ENCODE peak calls at places on chromosomes 5 and 9, in four cellular contexts. C is GM20000, D is GM13976, K is stomach. S is an unnamed sample.

GRCh38 chr5:148384389-148384756 is 615 bp downstream of the FBXO38 start:
- DNase-seq in K (no peak), C (peak), D (no peak), S (peak)

GRCh38 chr5:126970517-126971017 is 59.8 kb downstream of the MARCHF3 start:
- DNase-seq in K (no peak), D (no peak), C (no peak), S (no peak)

GRCh38 chr9:4662108-4662988 is at the start of gene PLPP6:
- DNase-seq in D (peak), K (peak), C (peak), S (peak)

GRCh38 chr5:2587189-2588031 is 164.1 kb downstream of the IRX2 start:
- DNase-seq in K (no peak), C (no peak), D (no peak), S (no peak)

GRCh38 chr9:16133556-16134227 is 580.8 kb downstream of the CCDC171 start:
- DNase-seq in C (peak), K (no peak), D (peak), S (peak)

GRCh38 chr9:35835216-35835604 is 6.2 kb downstream of the TMEM8B start:
- DNase-seq in D (no peak), K (peak), C (no peak), S (no peak)

GRCh38 chr5:14869286-14870164 is 2.1 kb downstream of the ANKH start:
- DNase-seq in C (no peak), D (no peak), K (no peak), S (peak)

GRCh38 chr5:172144291-172144815 is 43.7 kb downstream of the STK10 start:
- DNase-seq in C (peak), D (peak), K (no peak), S (no peak)

GRCh38 chr5:57476743-57477142 is 5.9 kb downstream of the ACTBL2 start:
- DNase-seq in D (no peak), C (no peak), K (no peak), S (no peak)

GRCh38 chr5:1874348-1874747 is 8.4 kb downstream of the IRX4 start:
- DNase-seq in K (no peak), C (no peak), D (no peak), S (no peak)

GRCh38 chr5:59126665-59127354 is 543.9 kb downstream of the RAB3C start:
- DNase-seq in C (no peak), K (no peak), D (no peak), S (no peak)

GRCh38 chr5:40716000-40716399 is 36.3 kb downstream of the PTGER4 start:
- DNase-seq in C (no peak), K (no peak), D (no peak), S (no peak)

GRCh38 chr5:136686192-136686872 is 321.0 kb upstream of the TRPC7 start:
- DNase-seq in K (no peak), D (no peak), C (no peak), S (no peak)

GRCh38 chr9:22170162-22170932 is 161.2 kb upstream of the CDKN2B start:
- DNase-seq in D (no peak), K (no peak), C (no peak), S (no peak)

GRCh38 chr5:78594946-78595921 is 53.3 kb downstream of the LHFPL2 start:
- DNase-seq in D (no peak), K (no peak), C (no peak), S (no peak)

GRCh38 chr9:134165357-134166315 is 1.3 kb upstream of the RNU6ATAC start:
- DNase-seq in C (no peak), D (no peak), K (no peak), S (peak)

GRCh38 chr5:169567079-169567478 is 16.5 kb upstream of the SPDL1 start:
- DNase-seq in D (no peak), C (no peak), K (no peak), S (peak)

DNA sequence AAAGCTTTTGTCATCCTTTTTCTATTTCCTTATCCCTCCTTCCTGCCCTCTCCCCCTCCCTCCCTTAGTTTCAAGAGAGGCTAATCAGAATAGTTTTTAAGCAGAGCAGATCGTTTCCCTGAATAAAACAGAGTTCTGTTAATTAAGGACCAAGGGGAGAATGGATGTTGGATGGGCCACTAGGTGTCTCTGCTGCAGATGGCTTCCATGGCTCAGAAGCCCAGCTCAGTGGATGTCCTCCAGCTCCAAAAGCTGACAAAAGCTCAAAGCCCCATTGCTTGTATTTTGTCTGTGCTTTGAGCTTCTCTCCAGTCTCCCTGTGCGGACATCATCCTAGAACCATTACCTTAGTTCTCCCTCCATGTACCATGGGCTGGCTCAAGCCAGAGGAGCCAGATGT is 21.0 kb upstream of the NPR3 start:
- DNase-seq in C (no peak), D (no peak), K (no peak), S (peak)
- TF ChIP-seq CTCF in C (no peak), D (no peak), K (no peak), S (no peak)

DNA sequence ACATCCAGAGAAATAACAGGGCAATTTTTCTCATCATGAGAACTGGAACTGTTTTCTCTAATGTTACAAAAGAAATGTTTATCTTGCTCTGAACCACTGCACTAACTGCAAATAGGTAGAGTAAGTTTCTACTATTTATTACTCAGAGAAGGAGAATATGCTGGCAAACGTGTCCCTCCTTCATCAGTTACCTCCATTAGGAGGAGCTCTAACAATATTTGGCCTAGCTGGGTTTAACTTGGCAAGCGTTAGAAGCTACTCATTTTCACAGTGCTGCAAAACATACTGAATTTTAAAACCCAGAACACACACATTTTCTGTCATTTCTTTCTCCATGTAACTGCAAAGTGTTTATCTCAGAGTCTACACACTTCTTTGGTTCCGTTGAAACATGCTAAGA is 101.0 kb upstream of the GABRG2 start:
- DNase-seq in D (no peak), K (no peak), C (no peak), S (no peak)
- TF ChIP-seq CTCF in D (no peak), K (no peak), C (peak), S (no peak)

DNA sequence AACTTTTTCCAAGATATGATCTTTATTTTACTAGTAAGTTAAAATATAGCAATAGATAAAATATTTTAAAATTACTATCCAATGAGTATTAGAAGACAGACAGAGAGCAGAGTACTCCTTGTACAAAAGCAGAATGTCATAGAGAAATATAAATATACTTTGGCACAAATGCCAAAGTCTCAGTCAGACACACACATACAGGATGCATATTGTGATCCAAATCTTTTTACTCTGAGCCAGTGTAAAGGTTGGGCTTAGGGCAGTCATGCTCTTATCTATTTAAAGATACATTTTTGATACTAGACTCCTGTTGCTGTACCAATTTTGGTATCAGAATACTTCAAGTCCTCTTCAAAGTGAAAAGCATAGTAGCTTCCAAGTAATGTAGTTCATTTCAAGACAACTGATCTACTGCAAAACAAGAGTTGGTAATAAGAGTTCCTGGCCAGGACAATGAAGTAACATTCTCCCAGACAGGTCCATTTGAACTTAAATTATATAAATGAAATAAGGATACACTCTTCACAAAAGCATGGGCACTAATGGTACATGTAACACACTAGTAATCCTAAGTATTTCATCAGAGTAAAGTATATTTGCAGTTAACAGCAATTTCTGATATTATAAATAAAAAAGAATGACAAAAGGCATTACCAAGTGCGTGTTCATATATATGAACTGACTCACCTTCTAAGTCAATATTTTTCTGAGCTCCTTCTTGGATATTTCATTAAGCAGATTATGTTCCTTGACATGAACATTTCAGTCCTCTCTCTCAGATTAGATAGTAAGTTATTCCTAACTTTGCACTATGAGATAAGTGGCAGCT is 10.5 kb downstream of the PFDN1 start:
- DNase-seq in C (no peak), K (no peak), D (no peak), S (no peak)
- TF ChIP-seq CTCF in C (no peak), K (no peak), D (no peak), S (no peak)

DNA sequence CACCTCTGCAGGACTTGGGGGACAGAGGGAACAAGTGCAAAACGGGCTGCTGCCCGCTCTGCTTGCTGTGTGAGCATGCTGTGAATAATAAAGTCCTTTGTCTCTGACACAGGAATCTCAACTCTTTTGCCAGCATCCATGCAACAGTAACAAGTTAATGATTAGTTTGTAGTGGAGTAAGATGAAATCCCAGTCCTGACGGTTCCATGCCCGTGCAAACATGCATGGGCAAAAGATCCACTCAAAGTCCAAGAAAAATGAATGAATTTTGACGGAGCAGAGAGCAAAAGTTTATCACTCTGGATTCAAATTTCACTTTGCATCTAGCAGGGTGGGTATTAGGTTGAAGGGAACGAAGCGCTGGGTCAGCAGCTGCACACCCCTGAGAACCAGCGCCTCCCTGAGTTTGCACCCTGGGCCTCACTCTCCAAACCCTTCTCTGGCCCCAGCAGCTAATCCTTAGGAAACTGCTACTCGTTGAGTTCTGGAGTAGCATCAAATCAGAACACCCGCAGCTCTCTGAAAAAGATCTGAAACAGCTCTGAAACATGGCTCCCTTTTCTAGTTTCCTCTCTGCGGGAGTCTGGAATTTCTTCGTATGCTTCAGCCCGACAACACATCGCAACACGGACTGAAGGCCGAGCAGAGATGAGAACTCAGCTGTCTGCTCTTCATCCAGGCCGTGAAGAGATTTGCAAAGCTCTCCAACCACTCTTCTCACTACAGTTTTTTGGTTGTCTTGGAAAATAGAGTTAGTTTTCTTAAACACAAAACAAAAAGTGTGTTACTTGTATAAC is 45.6 kb upstream of the RUFY1 start:
- DNase-seq in K (no peak), C (no peak), D (no peak), S (no peak)
- TF ChIP-seq CTCF in K (no peak), C (no peak), D (no peak), S (no peak)

GRCh38 chr5:67400752-67401151 is 204.2 kb upstream of the CD180 start:
- DNase-seq in K (no peak), C (no peak), D (no peak), S (no peak)

GRCh38 chr5:67401166-67401565 is 204.6 kb upstream of the CD180 start:
- DNase-seq in K (no peak), C (no peak), D (no peak), S (no peak)

GRCh38 chr5:67393211-67393610 is 196.6 kb upstream of the CD180 start:
- DNase-seq in D (no peak), K (no peak), C (no peak), S (no peak)

GRCh38 chr5:67396975-67397374 is 200.4 kb upstream of the CD180 start:
- DNase-seq in D (no peak), C (no peak), K (no peak), S (no peak)

GRCh38 chr5:67395790-67396418 is 199.3 kb upstream of the CD180 start:
- DNase-seq in C (no peak), D (no peak), K (no peak), S (no peak)
- TF ChIP-seq CTCF in C (no peak), D (no peak), K (no peak), S (no peak)

GRCh38 chr5:96113170-96113939 is 151.7 kb upstream of the ELL2 start:
- DNase-seq in D (no peak), C (no peak), K (peak), S (no peak)
- TF ChIP-seq CTCF in D (no peak), C (no peak), K (no peak), S (no peak)

DNA sequence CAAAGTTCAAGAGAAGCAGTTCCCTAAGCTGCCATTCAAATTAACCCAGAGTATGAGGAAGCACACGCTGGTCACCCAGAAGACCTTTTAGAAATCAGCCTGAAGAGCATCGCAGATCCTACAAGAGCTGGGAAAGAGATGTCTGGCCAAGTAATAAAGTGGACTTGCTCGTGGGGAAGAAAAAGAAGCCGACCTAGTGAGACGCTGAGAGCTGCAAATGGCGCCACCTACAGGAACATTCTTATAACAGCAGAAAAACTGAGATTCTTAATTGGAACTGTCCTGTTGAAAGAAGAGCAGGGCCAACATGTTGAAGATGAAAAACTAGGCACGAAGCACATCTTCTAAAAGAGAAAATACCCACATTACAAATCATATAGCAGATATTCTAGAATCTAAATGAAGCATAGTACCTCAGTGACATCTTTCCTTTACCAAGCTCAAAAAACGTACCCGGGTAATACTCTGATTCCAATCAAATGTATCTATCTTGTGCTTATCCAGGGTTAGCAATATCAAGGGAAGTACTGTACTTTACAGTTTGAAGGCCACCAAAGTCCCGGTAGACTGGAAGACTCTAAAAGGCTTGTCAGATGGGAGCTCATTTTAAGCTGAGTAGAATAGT is 3.9 kb upstream of the GNAQ start:
- DNase-seq in K (peak), C (peak), D (peak), S (peak)
- TF ChIP-seq CTCF in K (no peak), C (peak), D (peak), S (peak)

DNA sequence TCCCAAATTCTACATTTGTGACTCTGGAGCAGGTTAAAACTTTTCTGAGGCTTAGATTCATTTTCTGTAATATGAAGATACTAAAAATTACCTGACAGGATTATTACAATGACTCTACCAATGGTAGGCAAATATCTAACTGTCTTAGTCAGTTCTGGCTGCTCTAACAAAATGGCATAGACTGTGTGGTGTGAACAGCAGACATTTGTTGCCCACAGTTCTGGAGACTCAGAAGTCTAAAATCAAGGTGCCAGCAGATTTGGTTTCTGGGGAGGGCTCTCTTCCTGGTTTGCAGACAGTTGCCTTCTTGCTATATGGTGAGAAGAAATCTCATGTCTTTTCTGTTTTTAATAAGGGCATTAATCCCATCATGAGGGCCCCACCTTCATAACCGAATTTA is 245.1 kb downstream of the MAST4 start:
- DNase-seq in K (no peak), C (no peak), D (no peak), S (peak)
- TF ChIP-seq CTCF in K (no peak), C (no peak), D (no peak), S (no peak)

GRCh38 chr5:52947851-52948250 is 41.3 kb upstream of the ITGA2 start:
- DNase-seq in C (no peak), K (no peak), D (no peak), S (no peak)

GRCh38 chr5:52945040-52945439 is 44.1 kb upstream of the ITGA2 start:
- DNase-seq in K (no peak), D (no peak), C (no peak), S (no peak)

GRCh38 chr5:52943808-52944207 is 45.3 kb upstream of the ITGA2 start:
- DNase-seq in C (no peak), D (no peak), K (no peak), S (no peak)

GRCh38 chr5:52947208-52947607 is 41.9 kb upstream of the ITGA2 start:
- DNase-seq in C (no peak), K (no peak), D (no peak), S (no peak)

DNA sequence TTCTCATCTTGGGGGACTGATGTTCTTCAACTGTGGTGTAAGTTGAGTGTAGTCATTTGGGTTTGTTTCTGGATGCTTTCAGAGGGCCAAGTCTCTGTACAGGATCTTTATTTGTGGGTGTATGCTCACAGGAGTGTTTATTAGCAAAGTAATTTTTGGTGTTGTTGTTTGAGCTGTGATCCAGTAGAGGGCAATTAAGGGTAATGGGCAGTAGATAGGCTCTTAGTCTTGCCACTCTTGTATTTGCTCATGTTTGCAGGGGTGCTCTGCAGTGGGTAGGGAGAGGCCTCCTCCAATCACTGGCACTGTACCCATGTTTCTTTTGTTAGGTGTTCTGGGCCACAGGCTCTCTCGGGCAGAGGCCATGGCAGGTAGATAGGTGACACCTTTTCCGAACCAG is 45.9 kb upstream of the ITGA2 start:
- DNase-seq in K (no peak), C (no peak), D (peak), S (no peak)
- TF ChIP-seq CTCF in K (no peak), C (no peak), D (peak), S (no peak)

S was measured in activated CD8-positive, alpha-beta T cell treated with anti-CD3 and anti-CD28 coated beads for 36 hours.